ENCODE peak calls at places on chromosomes 12 and 14, in seven cellular contexts. X is GM23338, O is choroid plexus epithelial cell, D is AG09309, I is RWPE2, G is mucosa of descending colon, M is ascending aorta. C is an unnamed sample.

GRCh38 chr12:64625243-64626077 is 15.2 kb downstream of the RASSF3 start:
- DNase-seq in O (peak; percentile 92), G (no peak), D (peak; percentile 47), M (peak; percentile 87), X (no peak), I (no peak), C (no peak)

GRCh38 chr12:31204995-31205582 is 120.9 kb downstream of the SINHCAF start:
- DNase-seq in G (no peak), O (peak; percentile 77), M (no peak), I (no peak), X (no peak), D (peak; percentile 11), C (no peak)

GRCh38 chr14:101065696-101066694 is 162.5 kb upstream of the RTL1 start:
- DNase-seq in M (peak; percentile 39), D (no peak), X (no peak), I (peak; percentile 59), G (no peak), O (no peak), C (peak; percentile 5)

GRCh38 chr12:4052691-4053090 is 179.5 kb upstream of the PARP11 start:
- DNase-seq in O (no peak), D (no peak), X (no peak), I (no peak), M (no peak), G (no peak), C (no peak)

GRCh38 chr12:57330989-57331388 is 80.0 kb upstream of the STAC3 start:
- DNase-seq in D (no peak), G (no peak), X (no peak), O (no peak), I (no peak), M (no peak), C (no peak)

GRCh38 chr14:74462993-74463392 is 30.1 kb downstream of the NPC2 start:
- DNase-seq in I (no peak), D (no peak), X (no peak), G (no peak), M (no peak), O (no peak), C (no peak)

GRCh38 chr14:102007916-102008418 is 43.6 kb downstream of the DYNC1H1 start:
- DNase-seq in O (no peak), D (no peak), I (no peak), X (peak; percentile 11), M (no peak), G (no peak), C (no peak)

GRCh38 chr14:50047274-50047676 is 69.1 kb downstream of the VCPKMT start:
- DNase-seq in D (no peak), G (no peak), I (no peak), M (no peak), X (no peak), O (no peak), C (no peak)

GRCh38 chr14:58072288-58073071 is 79.5 kb downstream of the ARMH4 start:
- DNase-seq in M (no peak), D (no peak), I (no peak), O (peak; percentile 87), X (peak; percentile 83), G (no peak), C (peak; percentile 56)

DNA sequence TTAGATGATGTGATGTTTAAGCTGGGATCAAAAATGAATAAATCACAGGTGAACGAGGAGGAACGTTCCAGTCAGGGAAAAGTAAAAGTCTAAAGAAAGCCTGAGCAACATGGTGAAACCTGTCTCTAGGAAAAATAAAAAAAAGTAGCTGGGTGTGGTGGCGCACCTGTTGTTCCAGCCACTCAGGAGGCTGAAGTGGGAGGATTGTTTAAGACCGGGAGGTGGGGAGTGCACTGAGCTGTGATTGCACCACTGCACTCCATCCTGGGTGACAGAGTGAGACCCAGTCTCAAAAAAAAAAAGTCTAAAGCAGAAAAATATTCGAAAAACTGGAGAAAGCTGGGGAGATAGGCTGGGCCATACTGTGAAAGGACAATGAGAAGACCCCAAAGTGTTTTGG is 39.2 kb upstream of the SOCS2 start:
- DNase-seq in M (no peak), D (no peak), X (no peak), I (no peak), O (no peak), G (no peak), C (no peak)
- TF ChIP-seq CTCF in M (no peak), D (no peak), X (no peak), I (no peak), O (no peak), G (no peak), C (no peak)

GRCh38 chr12:63056649-63057048 is 94.4 kb downstream of the AVPR1A start:
- DNase-seq in M (no peak), I (no peak), X (no peak), G (no peak), O (peak; percentile 10), D (no peak), C (no peak)
- TF ChIP-seq CTCF in M (no peak), I (no peak), X (no peak), G (no peak), O (no peak), D (no peak), C (no peak)

DNA sequence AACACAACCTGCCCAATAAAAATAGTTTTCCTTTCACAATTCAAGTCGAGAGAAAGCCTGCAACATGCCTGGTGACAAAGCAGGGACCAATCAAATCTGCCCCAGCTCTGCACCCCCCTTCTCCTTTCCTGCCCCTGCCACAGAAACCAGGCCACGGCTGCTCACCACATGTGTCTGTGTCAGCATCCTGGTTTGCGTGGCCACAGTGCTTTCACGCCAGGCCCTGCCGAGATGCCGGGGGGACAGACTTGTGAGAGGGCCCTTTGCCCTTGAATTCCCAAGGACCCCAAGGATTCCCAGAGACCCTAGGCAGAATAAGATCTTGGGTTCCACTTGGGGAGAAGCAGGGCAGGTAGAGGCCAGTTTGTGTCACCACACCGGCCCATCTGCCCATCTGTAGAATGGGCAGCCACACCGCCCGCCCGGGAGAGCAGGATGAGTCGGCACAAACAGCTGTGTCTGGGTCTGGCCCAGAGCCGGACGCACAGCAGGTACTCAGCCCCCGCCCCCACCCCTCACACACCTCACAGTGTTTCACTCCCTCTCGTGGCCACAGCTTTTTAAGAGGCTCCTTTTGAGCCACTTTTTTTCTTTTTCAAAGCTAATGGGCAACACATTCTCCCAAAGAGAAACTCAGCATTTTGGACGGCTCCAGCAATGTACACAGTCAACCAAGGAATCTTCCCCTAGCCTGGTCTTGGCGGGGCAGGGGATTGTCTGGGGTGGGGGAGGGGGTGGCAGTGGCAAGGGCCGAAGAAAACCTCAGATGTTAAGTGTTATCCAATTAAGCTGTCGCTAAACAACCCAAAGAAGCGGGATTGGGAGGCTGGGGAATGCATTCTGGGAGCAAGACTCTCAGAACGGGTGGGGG is 41.5 kb downstream of the BCL11B start:
- DNase-seq in M (no peak), O (no peak), D (no peak), I (peak; percentile 55), X (peak; percentile 69), G (no peak), C (no peak)
- TF ChIP-seq CTCF in M (no peak), O (no peak), D (no peak), I (peak; percentile 24), X (no peak), G (no peak), C (no peak)

GRCh38 chr12:2013527-2014223 is 9.4 kb upstream of the DCP1B start:
- DNase-seq in G (no peak), I (no peak), O (peak; percentile 34), X (peak; percentile 44), D (no peak), M (no peak), C (no peak)
- TF ChIP-seq CTCF in G (no peak), I (no peak), O (peak; percentile 12), X (no peak), D (no peak), M (no peak), C (no peak)